ENCODE peak calls at places on chromosomes 5 and 9, in nine cellular contexts. V is tibial nerve; F is gastrocnemius medialis; L is H9; M is upper lobe of right lung; J is ovary; Y is heart left ventricle; B is CD4-positive, alpha-beta memory T cell; E is right atrium auricular region. H is an unnamed sample.
A peak's percentile ranks its signal among the peaks of the same experiment; 100 is the strongest.

GRCh38 chr9:13705913-13706312 is 426.4 kb upstream of the MPDZ start:
- DNase-seq in V (peak; percentile 50), F (peak; percentile 86), L (no peak), M (no peak), J (no peak), Y (peak; percentile 49), B (no peak), E (peak; percentile 82), H (no peak)

GRCh38 chr9:93468763-93469456 is 15.5 kb upstream of the FAM120AOS start:
- DNase-seq in V (no peak), F (no peak), L (no peak), M (no peak), J (no peak), Y (no peak), B (no peak), E (no peak), H (no peak)

GRCh38 chr5:120017523-120017922 is 388.2 kb downstream of the FAM170A start:
- DNase-seq in V (no peak), F (no peak), L (no peak), M (no peak), J (no peak), Y (no peak), B (no peak), E (no peak), H (no peak)

GRCh38 chr5:153496835-153497234 is 6.4 kb downstream of the GRIA1 start:
- DNase-seq in V (no peak), F (no peak), L (no peak), M (no peak), J (no peak), Y (no peak), B (no peak), E (no peak), H (no peak)

GRCh38 chr5:179327026-179327735 is 18.1 kb downstream of the ADAMTS2 start:
- DNase-seq in V (no peak), F (no peak), L (no peak), M (no peak), J (peak; percentile 40), Y (no peak), B (no peak), E (no peak), H (no peak)

GRCh38 chr9:103364753-103365152 is 369.6 kb downstream of the CYLC2 start:
- DNase-seq in V (no peak), F (no peak), L (no peak), M (no peak), J (no peak), Y (no peak), B (no peak), E (no peak), H (no peak)

GRCh38 chr5:45521067-45521466 is 175.1 kb downstream of the HCN1 start:
- DNase-seq in V (no peak), F (peak; percentile 21), L (peak; percentile 52), M (no peak), J (no peak), Y (no peak), B (no peak), E (no peak), H (no peak)

GRCh38 chr9:122816163-122816867 is 12.1 kb downstream of the PDCL start:
- DNase-seq in V (no peak), F (peak; percentile 18), L (no peak), M (no peak), J (no peak), Y (peak; percentile 62), B (peak; percentile 45), E (peak; percentile 63), H (peak; percentile 50)

GRCh38 chr9:37474438-37474837 is 9.2 kb upstream of the ZBTB5 start:
- DNase-seq in V (no peak), F (no peak), L (no peak), M (no peak), J (no peak), Y (no peak), B (no peak), E (no peak), H (no peak)

GRCh38 chr9:125525846-125526619 is 181.0 kb downstream of the MAPKAP1 start:
- DNase-seq in V (no peak), F (no peak), L (no peak), M (no peak), J (no peak), Y (peak; percentile 72), B (no peak), E (no peak), H (no peak)

GRCh38 chr9:88725300-88726024 is 190.5 kb downstream of the NXNL2 start:
- DNase-seq in V (no peak), F (no peak), L (no peak), M (no peak), J (no peak), Y (no peak), B (no peak), E (no peak), H (no peak)

GRCh38 chr9:137065336-137065967 is 4.9 kb downstream of the SAPCD2 start:
- DNase-seq in V (no peak), F (no peak), L (no peak), M (no peak), J (no peak), Y (no peak), B (no peak), E (no peak), H (no peak)

GRCh38 chr9:121271368-121272351 is 3.7 kb downstream of the GSN start:
- DNase-seq in V (no peak), F (no peak), L (no peak), M (peak; percentile 70), J (no peak), Y (peak; percentile 75), B (no peak), E (no peak), H (no peak)

GRCh38 chr5:173893192-173893561 is 5.0 kb downstream of the CPEB4 start:
- DNase-seq in V (no peak), F (no peak), L (no peak), M (no peak), J (no peak), Y (no peak), B (no peak), E (no peak), H (no peak)
- H3K4me1 ChIP-seq in V (peaks cover 21% of the 10 kb centered on the region), F (peaks cover 50% of the 10 kb centered on the region), L (no peaks in the 10 kb centered on the region), M (peaks cover 41% of the 10 kb centered on the region), J (peaks cover 4% of the 10 kb centered on the region), Y (peaks cover 59% of the 10 kb centered on the region), B (peaks cover 58% of the 10 kb centered on the region), E (peaks cover 27% of the 10 kb centered on the region), H (peaks cover 33% of the 10 kb centered on the region)

GRCh38 chr9:110257097-110257955 is 1.0 kb upstream of the TXN start:
- DNase-seq in V (no peak), F (no peak), L (peak; percentile 45), M (no peak), J (peak; percentile 37), Y (peak; percentile 23), B (no peak), E (peak; percentile 62), H (no peak)
- H3K27ac ChIP-seq in V (peak overlapping the region; percentile 95), F (peak overlapping the region; percentile 91), L (no peak overlapping the region), M (peak overlapping the region; percentile 85), J (peak overlapping the region; percentile 93), Y (peak overlapping the region; percentile 92), B (peak overlapping the region; percentile 69), E (peak overlapping the region; percentile 91), H (peak overlapping the region; percentile 73)

DNA sequence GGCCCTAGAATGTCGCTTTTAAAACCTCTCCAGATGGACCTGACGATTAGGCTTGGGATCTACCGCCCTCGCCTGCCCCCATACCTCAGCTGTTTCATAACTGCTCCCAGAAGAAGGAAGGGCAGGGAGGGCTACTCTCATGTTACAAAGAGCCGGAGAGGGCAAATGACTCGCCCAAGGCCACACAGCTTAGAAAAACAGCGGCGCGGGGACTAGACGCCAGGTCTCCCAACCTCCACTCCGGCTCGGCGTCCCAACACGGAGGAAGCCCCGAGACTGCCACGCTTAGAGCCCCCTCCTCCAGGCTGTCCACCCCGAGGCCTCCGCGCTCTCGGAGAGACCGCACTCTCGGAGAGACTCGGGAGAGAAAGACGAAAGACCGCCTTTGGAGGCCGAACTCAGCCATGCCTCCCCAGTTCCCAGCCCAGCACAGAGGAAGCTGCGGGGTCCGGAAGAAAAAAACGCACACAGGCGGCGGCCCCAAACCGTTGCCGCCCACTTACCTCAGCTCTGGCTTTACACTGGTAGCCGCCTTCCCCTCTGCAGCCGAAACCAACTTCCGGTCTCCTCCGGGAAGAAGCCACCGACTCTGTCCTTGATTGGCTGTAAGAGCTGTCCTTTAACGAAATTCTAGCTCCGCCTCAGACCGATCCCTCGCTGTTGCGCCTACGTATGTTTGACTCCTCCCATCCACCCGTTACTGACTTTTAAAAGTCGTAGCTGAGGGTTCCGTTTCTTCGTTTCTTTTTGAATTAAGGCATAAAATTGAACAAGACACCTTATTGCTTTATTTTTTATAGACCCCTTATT is at the start of gene MED7:
- DNase-seq in V (peak; percentile 77), F (peak; percentile 95), L (peak; percentile 97), M (peak; percentile 93), J (peak; percentile 89), Y (peak; percentile 97), B (peak; percentile 98), E (peak; percentile 97), H (peak; percentile 91)
- H3K4me1 ChIP-seq in V (peaks cover 8% of the 10 kb centered on the region), F (peaks cover 10% of the 10 kb centered on the region), L (no peaks in the 10 kb centered on the region), M (peaks cover 14% of the 10 kb centered on the region), J (no peaks in the 10 kb centered on the region), Y (peaks cover 14% of the 10 kb centered on the region), B (peaks cover 28% of the 10 kb centered on the region), E (peaks cover 13% of the 10 kb centered on the region), H (peaks cover 23% of the 10 kb centered on the region)

DNA sequence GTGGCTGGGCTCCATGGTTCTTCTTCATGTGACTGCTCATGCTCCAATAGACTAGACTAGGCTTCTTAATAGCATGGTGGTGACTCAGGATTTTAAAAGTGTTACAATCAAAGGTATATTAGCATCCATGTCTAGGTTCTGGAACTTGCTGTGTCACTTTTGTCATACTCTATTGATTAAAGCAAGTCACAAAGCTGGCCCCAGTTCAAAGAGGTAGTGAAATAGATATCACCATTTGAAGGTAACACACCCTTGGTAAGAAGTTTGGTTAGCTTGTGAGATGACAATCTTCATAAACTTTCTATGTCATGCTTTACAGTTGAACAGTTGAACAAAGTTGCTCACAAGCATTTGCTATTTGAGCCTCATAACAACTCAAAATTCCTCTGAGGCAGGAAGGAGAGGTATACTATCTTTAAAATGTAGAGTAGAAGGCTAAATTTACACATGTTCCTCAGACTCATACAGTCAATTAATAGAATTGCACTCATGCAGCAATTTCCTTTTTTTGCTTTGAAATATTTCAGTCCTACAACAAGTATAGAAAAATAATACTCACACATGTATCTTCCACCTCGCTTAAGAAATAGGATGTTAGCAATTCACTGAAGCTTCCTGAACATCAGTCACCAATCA is 56.8 kb upstream of the TMEM252 start:
- DNase-seq in V (no peak), F (no peak), L (no peak), M (no peak), J (no peak), Y (no peak), B (no peak), E (no peak), H (no peak)
- H3K27ac ChIP-seq in V (no peak overlapping the region), F (no peak overlapping the region), L (no peak overlapping the region), M (no peak overlapping the region), J (no peak overlapping the region), Y (no peak overlapping the region), B (no peak overlapping the region), E (no peak overlapping the region), H (no peak overlapping the region)

DNA sequence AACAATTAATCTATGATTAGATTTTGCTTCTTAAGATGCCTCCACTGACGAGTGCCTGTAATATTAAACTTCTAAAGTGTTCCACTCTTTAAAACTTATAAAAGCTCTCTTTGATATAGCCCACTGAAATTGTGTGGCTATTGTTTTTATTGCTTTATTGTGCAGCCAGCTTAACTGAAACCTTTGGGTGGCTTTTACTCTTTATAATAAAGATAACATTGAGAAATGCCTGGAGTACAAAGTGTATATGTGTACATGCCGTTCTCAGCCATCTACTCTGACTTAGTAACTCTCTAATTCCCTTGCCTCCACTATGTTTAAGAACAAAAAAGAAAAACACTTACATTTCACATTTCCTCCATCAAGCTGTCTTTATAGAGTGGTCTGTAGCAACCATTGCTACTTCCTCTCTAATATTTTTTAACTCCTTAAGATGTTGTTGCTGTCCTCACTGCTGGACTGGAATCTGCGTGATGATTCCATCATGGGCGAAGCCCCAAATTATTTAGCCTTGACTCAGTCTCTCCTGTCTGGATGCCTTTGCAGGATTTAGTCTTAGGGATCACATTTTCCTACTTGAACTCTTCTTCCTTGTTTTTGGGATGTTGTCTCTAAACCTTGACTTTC is 9.1 kb downstream of the PIK3R1 start:
- DNase-seq in V (no peak), F (no peak), L (no peak), M (no peak), J (no peak), Y (no peak), B (no peak), E (no peak), H (no peak)
- H3K4me1 ChIP-seq in V (peaks cover 43% of the 10 kb centered on the region), F (peaks cover 70% of the 10 kb centered on the region), L (no peaks in the 10 kb centered on the region), M (peaks cover 54% of the 10 kb centered on the region), J (peaks cover 10% of the 10 kb centered on the region), Y (peaks cover 91% of the 10 kb centered on the region), B (peaks cover 92% of the 10 kb centered on the region), E (peaks cover 74% of the 10 kb centered on the region), H (peaks cover 53% of the 10 kb centered on the region)

H was measured in CD8-positive, alpha-beta memory T cell.